ENCODE peak calls at places on chromosomes 2 and 18, in eight cellular contexts. J, S, T, B, Q, V, A and R are unnamed samples.

GRCh38 chr2:240292622-240293021 is 142.8 kb upstream of the GPC1 start:
- DNase-seq in J (peak), A (no peak), S (no peak), T (no peak), Q (no peak), B (no peak), V (no peak), R (no peak)

GRCh38 chr18:46156124-46156745 is 52.0 kb downstream of the HAUS1 start:
- DNase-seq in J (no peak), T (no peak), Q (no peak), V (no peak), B (no peak), S (no peak), A (no peak), R (no peak)

GRCh38 chr2:68878071-68878711 is 7.0 kb upstream of the BMP10 start:
- DNase-seq in Q (no peak), T (no peak), B (no peak), V (no peak), A (no peak), J (peak), S (no peak), R (no peak)

GRCh38 chr2:203949228-203949627 is 12.7 kb downstream of the ICOS start:
- DNase-seq in T (peak), S (no peak), B (no peak), Q (no peak), V (peak), J (peak), A (no peak), R (peak)

GRCh38 chr2:63488118-63488713 is 100.1 kb downstream of the WDPCP start:
- DNase-seq in J (peak), V (peak), A (no peak), B (peak), T (peak), Q (peak), S (no peak), R (peak)

GRCh38 chr2:139366659-139367058 is 586.5 kb upstream of the NXPH2 start:
- DNase-seq in T (no peak), S (no peak), Q (no peak), A (no peak), B (no peak), V (no peak), J (no peak), R (no peak)

GRCh38 chr2:160602073-160602472 is 108.5 kb upstream of the RBMS1 start:
- DNase-seq in A (no peak), B (no peak), J (no peak), S (no peak), T (no peak), V (no peak), Q (no peak), R (no peak)

GRCh38 chr2:177799531-177799930 is 273.0 kb downstream of the PDE11A start:
- DNase-seq in B (no peak), S (no peak), T (no peak), Q (no peak), V (peak), J (peak), A (no peak), R (peak)

GRCh38 chr2:38601463-38602135 is 1.1 kb downstream of the HNRNPLL start:
- DNase-seq in S (no peak), J (peak), B (no peak), V (peak), Q (no peak), T (no peak), A (no peak), R (peak)

GRCh38 chr18:74284501-74285004 is 7.2 kb downstream of the CYB5A start:
- DNase-seq in B (no peak), S (no peak), T (no peak), V (no peak), Q (no peak), J (peak), A (no peak), R (peak)

GRCh38 chr2:55235724-55236538 is 3.4 kb downstream of the RPS27A start:
- DNase-seq in Q (no peak), V (no peak), B (no peak), J (no peak), T (no peak), A (no peak), S (no peak), R (no peak)

GRCh38 chr2:240614391-240614790 is 10.9 kb upstream of the GPR35 start:
- DNase-seq in V (no peak), A (peak), T (no peak), Q (peak), J (no peak), B (no peak), S (no peak), R (no peak)

GRCh38 chr2:96353032-96353561 is 17.5 kb downstream of the NCAPH start:
- DNase-seq in Q (no peak), S (no peak), T (peak), A (no peak), V (peak), J (no peak), B (no peak), R (peak)

GRCh38 chr18:79315589-79315988 is 80.1 kb upstream of the NFATC1 start:
- DNase-seq in V (no peak), S (no peak), J (no peak), Q (no peak), B (no peak), T (no peak), A (no peak), R (no peak)

GRCh38 chr18:1488957-1489356 is 584.3 kb downstream of the ADCYAP1 start:
- DNase-seq in J (no peak), B (no peak), V (no peak), T (no peak), Q (no peak), A (no peak), S (no peak), R (no peak)

GRCh38 chr2:217650716-217651360 is 352.0 kb downstream of the TNS1 start:
- DNase-seq in Q (no peak), A (no peak), T (peak), B (peak), V (peak), S (peak), J (peak), R (peak)

GRCh38 chr2:217655656-217656055 is 347.1 kb downstream of the TNS1 start:
- DNase-seq in S (no peak), B (no peak), V (no peak), J (no peak), T (no peak), A (no peak), Q (no peak), R (no peak)

GRCh38 chr2:217654173-217654572 is 348.6 kb downstream of the TNS1 start:
- DNase-seq in A (no peak), B (no peak), S (no peak), J (no peak), T (no peak), V (no peak), Q (no peak), R (no peak)

GRCh38 chr2:217652761-217653160 is 350.0 kb downstream of the TNS1 start:
- DNase-seq in J (no peak), S (no peak), B (no peak), T (no peak), Q (no peak), V (no peak), A (no peak), R (peak)

DNA sequence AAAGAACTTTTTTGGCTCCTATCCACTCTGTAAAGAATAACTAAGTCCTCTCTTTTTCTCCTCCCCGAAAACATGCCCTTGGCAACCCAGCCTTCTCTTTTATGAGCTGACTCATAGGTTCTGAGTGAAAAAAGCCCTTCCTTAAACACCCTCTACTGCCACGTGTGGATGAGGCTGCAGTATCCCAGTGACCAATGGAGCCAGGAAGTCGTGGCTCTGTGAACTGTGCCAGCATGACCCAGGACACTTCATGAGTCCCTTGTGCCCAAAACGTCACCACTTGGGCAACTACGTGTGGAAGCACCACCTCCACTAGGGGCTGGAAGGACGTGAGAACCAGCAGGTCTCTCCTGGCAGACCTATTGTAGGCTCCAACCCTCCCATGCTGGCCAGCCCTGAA is 349.6 kb downstream of the TNS1 start:
- DNase-seq in Q (peak), S (peak), A (no peak), J (peak), B (peak), T (peak), V (peak), R (peak)
- TF ChIP-seq CTCF in Q (no peak), S (no peak), A (no peak), J (no peak), B (no peak), T (no peak), V (no peak), R (peak)

DNA sequence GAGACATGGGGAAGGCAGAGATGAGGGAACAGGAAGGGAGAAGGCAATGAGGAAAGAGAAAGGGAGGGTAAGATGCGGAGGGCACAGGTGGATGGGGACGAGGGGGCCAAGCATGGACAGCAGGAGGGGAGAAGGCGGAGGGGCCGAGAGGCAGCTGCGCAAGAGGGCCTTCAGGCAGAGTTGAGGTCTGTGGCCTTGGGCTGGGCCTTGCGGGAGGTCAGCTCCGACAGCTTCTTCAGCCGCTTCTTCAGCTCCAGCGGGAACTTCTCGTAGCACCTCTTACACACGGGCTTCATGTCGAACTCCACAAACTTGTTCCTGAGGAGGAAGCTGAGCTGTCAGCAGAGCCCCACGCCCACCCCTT is 6.9 kb upstream of the GPR17 start:
- DNase-seq in B (no peak), T (no peak), Q (no peak), V (no peak), A (no peak), J (no peak), S (no peak), R (no peak)
- H3K4me3 ChIP-seq in B (no peak), T (no peak), Q (no peak), V (no peak), A (no peak), J (no peak), S (no peak), R (no peak)

DNA sequence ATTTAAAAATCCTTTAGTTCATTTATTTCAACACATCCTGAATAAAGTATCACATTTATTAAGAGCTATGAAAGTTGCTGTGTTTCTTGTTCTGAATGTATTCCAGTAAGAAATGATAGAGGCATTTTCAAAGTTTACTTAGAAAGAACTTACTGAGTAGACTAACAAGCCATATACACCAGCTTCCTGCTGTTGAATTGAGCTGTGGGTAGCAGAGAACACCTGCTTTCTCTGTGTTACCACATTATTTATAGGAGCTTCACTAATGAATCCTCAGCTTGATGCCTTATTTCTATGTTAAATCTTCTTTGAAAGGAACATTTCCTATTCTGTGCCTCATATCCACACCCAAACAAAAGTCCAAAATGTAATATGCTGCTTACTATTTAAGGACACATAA is 115.4 kb downstream of the CCDC141 start:
- DNase-seq in V (no peak), Q (no peak), T (no peak), S (no peak), B (no peak), J (no peak), A (no peak), R (no peak)
- TF ChIP-seq CTCF in V (no peak), Q (no peak), T (no peak), S (no peak), B (no peak), J (no peak), A (no peak), R (no peak)

DNA sequence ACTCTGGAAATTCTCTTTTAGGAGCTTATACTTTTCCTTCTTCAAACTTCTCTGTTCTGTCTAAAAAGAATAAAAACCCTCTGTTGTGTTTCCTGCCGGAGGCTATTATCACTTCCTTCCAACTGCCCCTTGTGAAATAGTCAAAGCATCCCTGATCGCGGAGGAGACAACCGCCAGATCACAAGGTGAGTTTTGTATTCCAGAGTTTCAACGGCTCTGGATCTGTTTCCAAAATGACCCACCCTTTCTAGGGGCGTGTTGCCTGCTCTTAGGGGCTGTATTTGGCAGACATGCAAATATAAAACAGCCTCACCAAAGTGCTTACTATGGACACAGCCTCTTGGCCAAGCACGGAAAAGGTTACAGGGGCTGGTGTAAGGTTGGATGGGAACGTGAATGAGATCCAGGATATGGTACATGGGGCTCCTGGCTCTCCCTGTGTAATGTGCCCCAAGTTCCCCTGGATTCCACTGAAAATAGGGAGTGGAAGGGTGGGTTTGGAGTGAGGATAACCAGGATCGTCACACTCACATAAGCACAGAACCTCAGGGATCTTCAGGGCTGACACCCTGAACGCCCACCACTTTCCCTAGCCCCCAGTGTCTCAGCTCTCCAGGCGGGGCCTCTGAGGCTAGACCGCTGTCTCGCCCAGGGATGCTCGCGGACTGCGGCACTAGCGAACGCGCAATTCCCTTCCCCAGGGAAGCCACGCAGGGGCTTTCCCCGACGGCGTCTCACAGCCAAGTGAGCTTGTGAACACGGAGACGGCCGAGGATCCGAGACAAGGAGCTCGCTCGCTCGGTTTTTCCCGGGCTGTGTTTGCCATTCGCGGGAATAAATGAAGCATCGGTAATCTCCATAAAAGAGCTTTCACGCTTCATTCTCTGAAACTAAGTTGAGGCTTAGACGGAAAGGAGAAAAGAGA is 14.4 kb downstream of the EN1 start:
- DNase-seq in S (no peak), B (no peak), T (no peak), Q (no peak), V (no peak), A (no peak), J (no peak), R (no peak)
- H3K4me3 ChIP-seq in S (no peak), B (no peak), T (no peak), Q (no peak), V (no peak), A (no peak), J (no peak), R (no peak)

GRCh38 chr2:1856922-1857321 is 112.6 kb upstream of the PXDN start:
- DNase-seq in J (peak), A (no peak), S (no peak), Q (no peak), T (no peak), B (no peak), V (peak), R (peak)
- TF ChIP-seq CTCF in J (no peak), A (no peak), S (no peak), Q (no peak), T (no peak), B (no peak), V (no peak), R (no peak)

GRCh38 chr2:209473930-209474419 is 50.1 kb downstream of the MAP2 start:
- DNase-seq in A (no peak), S (peak), T (peak), J (peak), V (peak), B (peak), Q (no peak), R (peak)

GRCh38 chr2:209471037-209471436 is 47.2 kb downstream of the MAP2 start:
- DNase-seq in B (no peak), Q (no peak), J (peak), A (no peak), T (peak), V (peak), S (no peak), R (peak)

GRCh38 chr2:209472871-209473270 is 49.0 kb downstream of the MAP2 start:
- DNase-seq in J (peak), S (no peak), Q (no peak), T (peak), V (peak), B (no peak), A (no peak), R (peak)

GRCh38 chr2:209470466-209470865 is 46.6 kb downstream of the MAP2 start:
- DNase-seq in J (no peak), V (no peak), S (no peak), Q (no peak), T (no peak), A (no peak), B (no peak), R (no peak)

GRCh38 chr2:209472386-209472832 is 48.6 kb downstream of the MAP2 start:
- DNase-seq in V (peak), B (no peak), A (no peak), T (peak), J (peak), Q (no peak), S (no peak), R (peak)
- H3K4me3 ChIP-seq in V (no peak), B (no peak), A (no peak), T (no peak), J (no peak), Q (no peak), S (no peak), R (no peak)

GRCh38 chr18:63971320-63972071 is 1.6 kb downstream of the SERPINB8 start:
- DNase-seq in Q (no peak), A (no peak), J (no peak), V (no peak), S (no peak), T (no peak), B (no peak), R (no peak)

GRCh38 chr18:63970803-63971191 is 916 bp downstream of the SERPINB8 start:
- DNase-seq in T (peak), J (peak), S (no peak), B (no peak), A (peak), Q (no peak), V (no peak), R (peak)

GRCh38 chr18:63975632-63976031 is 5.8 kb downstream of the SERPINB8 start:
- DNase-seq in V (no peak), J (no peak), A (no peak), B (no peak), T (no peak), S (no peak), Q (no peak), R (no peak)

GRCh38 chr18:63977040-63977439 is 7.2 kb downstream of the SERPINB8 start:
- DNase-seq in B (no peak), V (no peak), Q (no peak), S (no peak), A (no peak), T (no peak), J (no peak), R (no peak)

DNA sequence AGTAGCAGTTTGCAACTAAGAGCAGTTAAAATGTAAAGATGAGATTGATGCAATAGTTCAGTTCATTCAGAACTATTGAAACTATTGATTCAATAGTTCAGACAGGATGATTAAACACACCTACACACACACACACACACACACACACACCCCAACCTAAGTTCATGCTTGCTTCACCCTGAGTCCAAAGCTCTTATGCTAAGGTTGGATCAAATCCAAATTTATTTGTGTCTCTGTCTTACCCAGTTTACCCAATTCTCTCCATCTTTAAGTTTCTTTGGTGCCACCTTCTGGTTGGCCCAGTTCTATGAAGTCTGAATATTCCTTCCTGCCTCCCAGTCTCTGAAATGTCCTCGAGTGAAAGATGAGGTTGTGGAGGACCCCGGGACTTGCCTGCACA is 5.1 kb downstream of the SERPINB8 start:
- DNase-seq in J (peak), B (no peak), S (no peak), V (peak), T (no peak), A (no peak), Q (no peak), R (peak)
- TF ChIP-seq CTCF in J (peak), B (peak), S (peak), V (peak), T (peak), A (no peak), Q (peak), R (peak)

DNA sequence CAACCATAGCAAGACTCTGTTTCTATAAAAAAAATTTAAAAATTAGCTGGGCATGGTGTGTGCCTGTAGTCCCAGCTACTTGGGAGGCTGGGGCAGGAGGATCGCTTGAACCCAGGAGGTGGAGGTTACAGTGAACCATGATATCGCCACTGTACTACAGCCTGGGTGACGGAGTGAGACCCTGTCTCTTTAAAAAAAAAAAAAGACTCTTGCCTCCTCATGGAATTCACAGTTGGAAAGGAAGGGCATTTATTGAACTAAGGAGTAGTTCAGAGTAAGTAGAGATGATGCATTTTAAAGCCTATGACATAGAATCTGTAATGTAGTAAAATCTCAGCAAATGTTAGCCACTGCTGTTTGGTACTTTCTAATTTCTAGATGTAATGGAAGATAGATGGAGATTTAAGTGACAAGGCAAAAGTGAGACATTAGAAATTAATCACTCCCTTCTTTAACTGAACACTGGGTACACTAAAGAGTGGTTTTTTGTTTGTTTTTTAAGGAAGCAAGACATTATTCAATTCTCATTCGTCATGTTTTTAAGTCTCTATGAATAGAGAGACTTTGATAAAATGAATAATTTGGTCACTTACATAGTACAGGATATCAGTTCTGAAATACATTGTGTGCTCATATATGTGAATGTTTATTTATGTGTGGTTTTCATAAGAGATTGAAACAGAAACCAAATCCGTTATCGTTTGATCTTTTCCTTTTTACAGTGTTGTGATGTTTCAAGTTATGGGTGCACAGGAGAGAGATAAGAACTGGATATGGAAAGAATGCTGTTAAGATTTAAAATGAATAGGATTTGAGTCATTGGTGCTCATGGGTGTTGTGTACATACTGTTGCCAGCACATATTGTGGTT is 186.1 kb upstream of the STON1 start:
- DNase-seq in A (no peak), S (peak), B (peak), V (peak), Q (no peak), T (peak), J (peak), R (peak)
- H3K4me3 ChIP-seq in A (no peak), S (no peak), B (peak), V (peak), Q (peak), T (peak), J (no peak), R (peak)